ENCODE peak calls at places on chromosomes 1 and 21, in six cellular contexts. K, N, X, U, H and E are unnamed samples.
A peak's percentile ranks its signal among the peaks of the same experiment; 100 is the strongest.

GRCh38 chr21:35652872-35653271 is 407.5 kb downstream of the SETD4 start:
- DNase-seq in K (no peak), N (no peak), X (no peak), U (no peak), H (no peak), E (no peak)

GRCh38 chr1:166378805-166379204 is 212.0 kb upstream of the FAM78B start:
- DNase-seq in K (no peak), N (no peak), X (no peak), U (no peak), H (no peak), E (no peak)

GRCh38 chr1:218476385-218476784 is 131.2 kb downstream of the TGFB2 start:
- DNase-seq in K (no peak), N (no peak), X (no peak), U (no peak), H (no peak), E (no peak)

GRCh38 chr1:212591922-212592321 is 16.6 kb upstream of the ATF3 start:
- DNase-seq in K (no peak), N (no peak), X (no peak), U (no peak), H (no peak), E (no peak)

GRCh38 chr1:64898107-64898861 is 68.1 kb downstream of the JAK1 start:
- DNase-seq in K (peak; percentile 73), N (peak; percentile 62), X (peak; percentile 70), U (peak; percentile 55), H (peak; percentile 94), E (peak; percentile 71)

GRCh38 chr1:53180951-53181350 is 15.7 kb upstream of the CPT2 start:
- DNase-seq in K (no peak), N (no peak), X (no peak), U (no peak), H (no peak), E (no peak)

GRCh38 chr1:234315091-234315541 is 58.1 kb upstream of the COA6 start:
- DNase-seq in K (peak; percentile 41), N (peak; percentile 12), X (no peak), U (no peak), H (no peak), E (no peak)

GRCh38 chr1:164726235-164726634 is 167.3 kb downstream of the PBX1 start:
- DNase-seq in K (no peak), N (peak; percentile 70), X (no peak), U (no peak), H (no peak), E (no peak)

GRCh38 chr1:216833516-216833915 is 110.3 kb upstream of the ESRRG start:
- DNase-seq in K (no peak), N (no peak), X (no peak), U (no peak), H (no peak), E (no peak)

GRCh38 chr1:161013104-161013590 is 7.8 kb downstream of the F11R start:
- DNase-seq in K (no peak), N (no peak), X (no peak), U (no peak), H (peak; percentile 69), E (no peak)

GRCh38 chr21:39022901-39023693 is 160.2 kb downstream of the PSMG1 start:
- DNase-seq in K (no peak), N (peak; percentile 49), X (no peak), U (no peak), H (peak; percentile 69), E (peak; percentile 58)

GRCh38 chr1:5897281-5897680 is 94.9 kb downstream of the NPHP4 start:
- DNase-seq in K (no peak), N (no peak), X (no peak), U (no peak), H (no peak), E (no peak)

GRCh38 chr1:30386145-30386926 is 337.0 kb downstream of the MATN1 start:
- DNase-seq in K (no peak), N (no peak), X (no peak), U (no peak), H (peak; percentile 10), E (no peak)

GRCh38 chr1:211551628-211552465 is 27.1 kb downstream of the SLC30A1 start:
- DNase-seq in K (peak; percentile 87), N (peak; percentile 13), X (no peak), U (no peak), H (no peak), E (no peak)

GRCh38 chr1:175072131-175072941 is 4.7 kb downstream of the TNN start:
- DNase-seq in K (peak; percentile 13), N (peak; percentile 53), X (no peak), U (peak; percentile 68), H (no peak), E (no peak)

GRCh38 chr1:154807048-154807591 is 63.0 kb downstream of the KCNN3 start:
- DNase-seq in K (no peak), N (no peak), X (no peak), U (peak; percentile 81), H (no peak), E (peak; percentile 22)

GRCh38 chr1:55369474-55369873 is 154.3 kb upstream of the USP24 start:
- DNase-seq in K (no peak), N (no peak), X (no peak), U (no peak), H (no peak), E (no peak)

GRCh38 chr1:160830321-160831153 is 32.1 kb downstream of the CD244 start:
- DNase-seq in K (peak; percentile 23), N (peak; percentile 1), X (peak; percentile 47), U (peak; percentile 60), H (peak; percentile 50), E (peak; percentile 72)

GRCh38 chr1:156499703-156500577 is 635 bp downstream of the MEF2D start:
- DNase-seq in K (no peak), N (no peak), X (no peak), U (no peak), H (no peak), E (peak; percentile 76)

GRCh38 chr1:174269932-174270651 is 110.8 kb downstream of the RABGAP1L start:
- DNase-seq in K (no peak), N (no peak), X (no peak), U (no peak), H (no peak), E (no peak)

GRCh38 chr1:180217021-180217420 is 13.0 kb upstream of the LHX4 start:
- DNase-seq in K (no peak), N (no peak), X (no peak), U (no peak), H (no peak), E (no peak)

GRCh38 chr1:111716371-111716770 is 22.8 kb downstream of the INKA2 start:
- DNase-seq in K (no peak), N (no peak), X (no peak), U (no peak), H (no peak), E (no peak)

GRCh38 chr1:207054476-207054875 is 1.4 kb downstream of the PFKFB2 start:
- DNase-seq in K (no peak), N (no peak), X (no peak), U (no peak), H (no peak), E (no peak)

GRCh38 chr1:92085727-92086126 is 5.6 kb downstream of the BTBD8 start:
- DNase-seq in K (no peak), N (no peak), X (no peak), U (no peak), H (no peak), E (peak; percentile 8)

GRCh38 chr1:232744847-232745246 is 60.4 kb upstream of the MAP10 start:
- DNase-seq in K (no peak), N (no peak), X (no peak), U (no peak), H (no peak), E (no peak)

GRCh38 chr1:176466514-176466913 is 3.5 kb downstream of the PAPPA2 start:
- DNase-seq in K (no peak), N (no peak), X (peak; percentile 19), U (peak; percentile 5), H (no peak), E (no peak)

GRCh38 chr1:233668725-233669294 is 54.9 kb downstream of the KCNK1 start:
- DNase-seq in K (no peak), N (no peak), X (peak; percentile 85), U (peak; percentile 47), H (no peak), E (peak; percentile 42)

GRCh38 chr1:110170726-110171125 is 20.4 kb downstream of the SLC6A17 start:
- DNase-seq in K (no peak), N (no peak), X (no peak), U (no peak), H (no peak), E (no peak)

GRCh38 chr1:204155881-204156280 is 4.0 kb upstream of the ETNK2 start:
- DNase-seq in K (no peak), N (no peak), X (no peak), U (no peak), H (no peak), E (no peak)

GRCh38 chr1:64042331-64043100 is 160.9 kb upstream of the UBE2U start:
- DNase-seq in K (peak; percentile 41), N (peak; percentile 99), X (no peak), U (no peak), H (peak; percentile 57), E (no peak)

GRCh38 chr1:107649023-107649422 is 316.0 kb downstream of the VAV3 start:
- DNase-seq in K (no peak), N (no peak), X (no peak), U (no peak), H (no peak), E (no peak)

GRCh38 chr1:50976111-50976889 is 6.3 kb downstream of the CDKN2C start:
- DNase-seq in K (no peak), N (no peak), X (no peak), U (no peak), H (no peak), E (no peak)

GRCh38 chr1:25443030-25443699 is 12.5 kb downstream of the MACO1 start:
- DNase-seq in K (no peak), N (no peak), X (no peak), U (no peak), H (no peak), E (no peak)

GRCh38 chr1:11804666-11805453 is 904 bp downstream of the MTHFR start:
- DNase-seq in K (no peak), N (peak; percentile 28), X (no peak), U (peak; percentile 59), H (peak; percentile 81), E (no peak)

GRCh38 chr1:30612666-30613065 is 110.7 kb downstream of the MATN1 start:
- DNase-seq in K (no peak), N (no peak), X (no peak), U (no peak), H (no peak), E (no peak)

GRCh38 chr1:116755681-116756080 is 1.5 kb downstream of the CD2 start:
- DNase-seq in K (no peak), N (no peak), X (no peak), U (no peak), H (no peak), E (no peak)

GRCh38 chr1:92960395-92961130 is 699 bp downstream of the DIPK1A start:
- DNase-seq in K (peak; percentile 82), N (peak; percentile 72), X (peak; percentile 74), U (peak; percentile 78), H (peak; percentile 70), E (peak; percentile 58)

GRCh38 chr1:223341111-223341510 is 22.9 kb downstream of the SUSD4 start:
- DNase-seq in K (no peak), N (no peak), X (no peak), U (no peak), H (no peak), E (no peak)